ENCODE peak calls at places on chromosomes 3 and 15, in eight cellular contexts. T is left cardiac atrium; Y is NCI-H1930; P is IMR-90; R is body of pancreas; J is stimulated activated naive CD8-positive, alpha-beta T cell treated with anti-CD3 and anti-CD28 coated beads, Interleukin-15, Interleukin-2, amounts not matched to agents 100 U/mL and 50 U/mL, for 24 hours; C is amniotic stem cell; N is T-cell. Q is an unnamed sample.

GRCh38 chr3:50390523-50391177 is 31.3 kb upstream of the TMEM115 start:
- DNase-seq in T (peak; percentile 75), Y (no peak), P (no peak), R (peak; percentile 90), J (no peak), C (no peak), N (no peak), Q (no peak)

GRCh38 chr3:18423401-18424212 is 1.5 kb downstream of the SATB1 start:
- DNase-seq in T (peak; percentile 50), Y (peak; percentile 15), P (peak; percentile 51), R (peak; percentile 44), J (peak; percentile 56), C (no peak), N (peak; percentile 47), Q (peak; percentile 64)

GRCh38 chr3:44989636-44990373 is 13.8 kb downstream of the EXOSC7 start:
- DNase-seq in T (no peak), Y (no peak), P (no peak), R (no peak), J (no peak), C (no peak), N (no peak), Q (no peak)

GRCh38 chr3:46857485-46858341 is 5.5 kb downstream of the MYL3 start:
- DNase-seq in T (no peak), Y (no peak), P (no peak), R (peak; percentile 4), J (no peak), C (no peak), N (no peak), Q (no peak)

GRCh38 chr3:50204804-50205718 is at the start of gene SLC38A3:
- DNase-seq in T (peak; percentile 27), Y (no peak), P (no peak), R (peak; percentile 75), J (peak; percentile 12), C (no peak), N (no peak), Q (no peak)

GRCh38 chr3:109275702-109276293 is 40.5 kb downstream of the DPPA2 start:
- DNase-seq in T (peak; percentile 36), Y (no peak), P (peak; percentile 37), R (peak; percentile 31), J (peak; percentile 21), C (peak; percentile 13), N (no peak), Q (peak; percentile 74)

GRCh38 chr3:50885070-50885469 is 210.3 kb downstream of the DOCK3 start:
- DNase-seq in T (no peak), Y (no peak), P (no peak), R (no peak), J (no peak), C (no peak), N (no peak), Q (no peak)

GRCh38 chr3:143302638-143303171 is 183.1 kb downstream of the CHST2 start:
- DNase-seq in T (peak; percentile 72), Y (no peak), P (peak; percentile 74), R (peak; percentile 26), J (no peak), C (peak; percentile 59), N (no peak), Q (no peak)

GRCh38 chr3:99962703-99963102 is 145.0 kb downstream of the CMSS1 start:
- DNase-seq in T (no peak), Y (no peak), P (peak; percentile 91), R (no peak), J (no peak), C (peak; percentile 39), N (no peak), Q (peak; percentile 82)

GRCh38 chr15:28003302-28004037 is 95.6 kb downstream of the OCA2 start:
- DNase-seq in T (no peak), Y (no peak), P (no peak), R (no peak), J (no peak), C (no peak), N (no peak), Q (no peak)

GRCh38 chr15:80518522-80518921 is 114.3 kb downstream of the ARNT2 start:
- DNase-seq in T (no peak), Y (no peak), P (no peak), R (no peak), J (no peak), C (no peak), N (no peak), Q (peak; percentile 48)

GRCh38 chr3:123143669-123144411 is 57.9 kb upstream of the SEC22A start:
- DNase-seq in T (no peak), Y (no peak), P (peak; percentile 5), R (peak; percentile 37), J (no peak), C (no peak), N (no peak), Q (peak; percentile 32)

GRCh38 chr3:116339441-116340028 is 105.8 kb downstream of the LSAMP start:
- DNase-seq in T (peak; percentile 44), Y (no peak), P (peak; percentile 88), R (peak; percentile 10), J (no peak), C (no peak), N (no peak), Q (no peak)

GRCh38 chr3:187997946-187998561 is 155.9 kb upstream of the LPP start:
- DNase-seq in T (no peak), Y (no peak), P (no peak), R (no peak), J (no peak), C (no peak), N (no peak), Q (no peak)

GRCh38 chr3:49868951-49869454 is 703 bp downstream of the CAMKV start:
- DNase-seq in T (no peak), Y (no peak), P (no peak), R (no peak), J (no peak), C (no peak), N (no peak), Q (no peak)

GRCh38 chr3:185549651-185550111 is 2.7 kb downstream of the LIPH start:
- DNase-seq in T (no peak), Y (no peak), P (peak; percentile 48), R (no peak), J (no peak), C (no peak), N (no peak), Q (no peak)

GRCh38 chr15:53527996-53528395 is 231.5 kb downstream of the WDR72 start:
- DNase-seq in T (no peak), Y (no peak), P (no peak), R (no peak), J (no peak), C (no peak), N (no peak), Q (no peak)

GRCh38 chr15:68025860-68026424 is 28.2 kb upstream of the PIAS1 start:
- DNase-seq in T (no peak), Y (no peak), P (peak; percentile 37), R (no peak), J (no peak), C (no peak), N (no peak), Q (peak; percentile 31)

GRCh38 chr3:111577798-111578685 is 17.1 kb downstream of the ZBED2 start:
- DNase-seq in T (no peak), Y (peak; percentile 14), P (peak; percentile 93), R (no peak), J (no peak), C (peak; percentile 65), N (no peak), Q (peak; percentile 44)

GRCh38 chr15:65329991-65330735 is 25.7 kb downstream of the RNU5B-1 start:
- DNase-seq in T (no peak), Y (no peak), P (no peak), R (no peak), J (no peak), C (no peak), N (no peak), Q (no peak)

GRCh38 chr3:8490079-8490552 is 11.5 kb upstream of the LMCD1 start:
- DNase-seq in T (no peak), Y (no peak), P (peak; percentile 98), R (peak; percentile 35), J (no peak), C (peak; percentile 84), N (no peak), Q (no peak)

GRCh38 chr15:69723404-69724097 is 270.9 kb downstream of the RPLP1 start:
- DNase-seq in T (no peak), Y (no peak), P (no peak), R (no peak), J (no peak), C (no peak), N (no peak), Q (no peak)

GRCh38 chr15:99440551-99441426 is 125.0 kb upstream of the MEF2A start:
- DNase-seq in T (no peak), Y (no peak), P (no peak), R (no peak), J (peak; percentile 6), C (no peak), N (peak; percentile 18), Q (no peak)

GRCh38 chr3:15964605-15965061 is 166.9 kb upstream of the ANKRD28 start:
- DNase-seq in T (peak; percentile 28), Y (no peak), P (peak; percentile 77), R (no peak), J (no peak), C (no peak), N (no peak), Q (peak; percentile 21)

GRCh38 chr3:33749546-33750215 is 31.6 kb upstream of the CLASP2 start:
- DNase-seq in T (no peak), Y (no peak), P (peak; percentile 71), R (no peak), J (no peak), C (no peak), N (no peak), Q (peak; percentile 58)